ENCODE peak calls at places on chromosome 12, in nine cellular contexts. One of them, this sample, is unnamed.
A peak's percentile ranks its signal among the peaks of the same experiment; 100 is the strongest.

GRCh38 chr12:122888232-122888752 is 7.6 kb downstream of the VPS37B start:
- DNase-seq in NCI-H1417 treated with DMSO at 0.1 percent for 48 hours: peak; percentile 48
- DNase-seq in C1 segment of cervical spinal cord: no peak
- DNase-seq in HTR-8/SVneo: no peak
- DNase-seq in NCI-H510A treated with DMSO at 0.1 percent for 48 hours: peak; percentile 94
- DNase-seq in WTC11: peak; percentile 46
- DNase-seq in lower leg skin: peak; percentile 89
- DNase-seq in stimulated activated CD4-positive, alpha-beta T cell treated with anti-CD3 and anti-CD28 coated beads, Interleukin-12 subunit alpha, Interleukin-12 subunit beta, amount 100 ng/mL, for 4 hours: no peak
- DNase-seq in GM23338: peak; percentile 89
- DNase-seq in this sample: peak; percentile 88

GRCh38 chr12:114547636-114548035 is 136.3 kb downstream of the TBX3 start:
- DNase-seq in NCI-H1417 treated with DMSO at 0.1 percent for 48 hours: no peak
- DNase-seq in C1 segment of cervical spinal cord: no peak
- DNase-seq in HTR-8/SVneo: no peak
- DNase-seq in NCI-H510A treated with DMSO at 0.1 percent for 48 hours: no peak
- DNase-seq in WTC11: no peak
- DNase-seq in lower leg skin: no peak
- DNase-seq in stimulated activated CD4-positive, alpha-beta T cell treated with anti-CD3 and anti-CD28 coated beads, Interleukin-12 subunit alpha, Interleukin-12 subunit beta, amount 100 ng/mL, for 4 hours: no peak
- DNase-seq in GM23338: no peak
- DNase-seq in this sample: no peak

GRCh38 chr12:31853977-31854376 is 105.2 kb upstream of the RESF1 start:
- DNase-seq in NCI-H1417 treated with DMSO at 0.1 percent for 48 hours: no peak
- DNase-seq in C1 segment of cervical spinal cord: no peak
- DNase-seq in HTR-8/SVneo: no peak
- DNase-seq in NCI-H510A treated with DMSO at 0.1 percent for 48 hours: no peak
- DNase-seq in WTC11: no peak
- DNase-seq in lower leg skin: no peak
- DNase-seq in stimulated activated CD4-positive, alpha-beta T cell treated with anti-CD3 and anti-CD28 coated beads, Interleukin-12 subunit alpha, Interleukin-12 subunit beta, amount 100 ng/mL, for 4 hours: no peak
- DNase-seq in GM23338: no peak
- DNase-seq in this sample: no peak

GRCh38 chr12:53014709-53015108 is 8.5 kb downstream of the EIF4B start:
- DNase-seq in NCI-H1417 treated with DMSO at 0.1 percent for 48 hours: no peak
- DNase-seq in C1 segment of cervical spinal cord: no peak
- DNase-seq in HTR-8/SVneo: no peak
- DNase-seq in NCI-H510A treated with DMSO at 0.1 percent for 48 hours: no peak
- DNase-seq in WTC11: no peak
- DNase-seq in lower leg skin: no peak
- DNase-seq in stimulated activated CD4-positive, alpha-beta T cell treated with anti-CD3 and anti-CD28 coated beads, Interleukin-12 subunit alpha, Interleukin-12 subunit beta, amount 100 ng/mL, for 4 hours: no peak
- DNase-seq in GM23338: no peak
- DNase-seq in this sample: no peak

GRCh38 chr12:43104524-43104923 is 447.5 kb downstream of the ADAMTS20 start:
- DNase-seq in NCI-H1417 treated with DMSO at 0.1 percent for 48 hours: no peak
- DNase-seq in C1 segment of cervical spinal cord: no peak
- DNase-seq in HTR-8/SVneo: peak; percentile 4
- DNase-seq in NCI-H510A treated with DMSO at 0.1 percent for 48 hours: no peak
- DNase-seq in WTC11: no peak
- DNase-seq in lower leg skin: no peak
- DNase-seq in stimulated activated CD4-positive, alpha-beta T cell treated with anti-CD3 and anti-CD28 coated beads, Interleukin-12 subunit alpha, Interleukin-12 subunit beta, amount 100 ng/mL, for 4 hours: no peak
- DNase-seq in GM23338: no peak
- DNase-seq in this sample: peak; percentile 47

GRCh38 chr12:116194935-116195431 is 82.5 kb downstream of the MED13L start:
- DNase-seq in NCI-H1417 treated with DMSO at 0.1 percent for 48 hours: no peak
- DNase-seq in C1 segment of cervical spinal cord: no peak
- DNase-seq in HTR-8/SVneo: no peak
- DNase-seq in NCI-H510A treated with DMSO at 0.1 percent for 48 hours: no peak
- DNase-seq in WTC11: no peak
- DNase-seq in lower leg skin: no peak
- DNase-seq in stimulated activated CD4-positive, alpha-beta T cell treated with anti-CD3 and anti-CD28 coated beads, Interleukin-12 subunit alpha, Interleukin-12 subunit beta, amount 100 ng/mL, for 4 hours: peak; percentile 41
- DNase-seq in GM23338: no peak
- DNase-seq in this sample: no peak

GRCh38 chr12:2044165-2044564 is 8.6 kb upstream of the CACNA1C start:
- DNase-seq in NCI-H1417 treated with DMSO at 0.1 percent for 48 hours: no peak
- DNase-seq in C1 segment of cervical spinal cord: no peak
- DNase-seq in HTR-8/SVneo: no peak
- DNase-seq in NCI-H510A treated with DMSO at 0.1 percent for 48 hours: no peak
- DNase-seq in WTC11: no peak
- DNase-seq in lower leg skin: no peak
- DNase-seq in stimulated activated CD4-positive, alpha-beta T cell treated with anti-CD3 and anti-CD28 coated beads, Interleukin-12 subunit alpha, Interleukin-12 subunit beta, amount 100 ng/mL, for 4 hours: no peak
- DNase-seq in GM23338: no peak
- DNase-seq in this sample: no peak

GRCh38 chr12:2396448-2396871 is 343.7 kb downstream of the CACNA1C start:
- DNase-seq in NCI-H1417 treated with DMSO at 0.1 percent for 48 hours: no peak
- DNase-seq in C1 segment of cervical spinal cord: peak; percentile 35
- DNase-seq in HTR-8/SVneo: peak; percentile 28
- DNase-seq in NCI-H510A treated with DMSO at 0.1 percent for 48 hours: no peak
- DNase-seq in WTC11: no peak
- DNase-seq in lower leg skin: no peak
- DNase-seq in stimulated activated CD4-positive, alpha-beta T cell treated with anti-CD3 and anti-CD28 coated beads, Interleukin-12 subunit alpha, Interleukin-12 subunit beta, amount 100 ng/mL, for 4 hours: no peak
- DNase-seq in GM23338: no peak
- DNase-seq in this sample: no peak

GRCh38 chr12:131102991-131103609 is 149.4 kb downstream of the ADGRD1 start:
- DNase-seq in NCI-H1417 treated with DMSO at 0.1 percent for 48 hours: no peak
- DNase-seq in C1 segment of cervical spinal cord: no peak
- DNase-seq in HTR-8/SVneo: no peak
- DNase-seq in NCI-H510A treated with DMSO at 0.1 percent for 48 hours: no peak
- DNase-seq in WTC11: peak; percentile 11
- DNase-seq in lower leg skin: peak; percentile 69
- DNase-seq in stimulated activated CD4-positive, alpha-beta T cell treated with anti-CD3 and anti-CD28 coated beads, Interleukin-12 subunit alpha, Interleukin-12 subunit beta, amount 100 ng/mL, for 4 hours: no peak
- DNase-seq in GM23338: no peak
- DNase-seq in this sample: no peak

GRCh38 chr12:93061414-93062099 is 132.5 kb upstream of the EEA1 start:
- DNase-seq in NCI-H1417 treated with DMSO at 0.1 percent for 48 hours: no peak
- DNase-seq in C1 segment of cervical spinal cord: peak; percentile 30
- DNase-seq in HTR-8/SVneo: no peak
- DNase-seq in NCI-H510A treated with DMSO at 0.1 percent for 48 hours: peak; percentile 46
- DNase-seq in WTC11: no peak
- DNase-seq in lower leg skin: no peak
- DNase-seq in stimulated activated CD4-positive, alpha-beta T cell treated with anti-CD3 and anti-CD28 coated beads, Interleukin-12 subunit alpha, Interleukin-12 subunit beta, amount 100 ng/mL, for 4 hours: no peak
- DNase-seq in GM23338: no peak
- DNase-seq in this sample: no peak

GRCh38 chr12:88944403-88944802 is 364.1 kb upstream of the KITLG start:
- DNase-seq in NCI-H1417 treated with DMSO at 0.1 percent for 48 hours: no peak
- DNase-seq in C1 segment of cervical spinal cord: no peak
- DNase-seq in HTR-8/SVneo: peak; percentile 5
- DNase-seq in NCI-H510A treated with DMSO at 0.1 percent for 48 hours: no peak
- DNase-seq in WTC11: no peak
- DNase-seq in lower leg skin: no peak
- DNase-seq in stimulated activated CD4-positive, alpha-beta T cell treated with anti-CD3 and anti-CD28 coated beads, Interleukin-12 subunit alpha, Interleukin-12 subunit beta, amount 100 ng/mL, for 4 hours: no peak
- DNase-seq in GM23338: no peak
- DNase-seq in this sample: peak; percentile 83

GRCh38 chr12:40689576-40689975 is 2.7 kb upstream of the CNTN1 start:
- DNase-seq in NCI-H1417 treated with DMSO at 0.1 percent for 48 hours: no peak
- DNase-seq in C1 segment of cervical spinal cord: no peak
- DNase-seq in HTR-8/SVneo: no peak
- DNase-seq in NCI-H510A treated with DMSO at 0.1 percent for 48 hours: no peak
- DNase-seq in WTC11: no peak
- DNase-seq in lower leg skin: no peak
- DNase-seq in stimulated activated CD4-positive, alpha-beta T cell treated with anti-CD3 and anti-CD28 coated beads, Interleukin-12 subunit alpha, Interleukin-12 subunit beta, amount 100 ng/mL, for 4 hours: no peak
- DNase-seq in GM23338: no peak
- DNase-seq in this sample: no peak

GRCh38 chr12:117680311-117680710 is 288.5 kb downstream of the KSR2 start:
- DNase-seq in NCI-H1417 treated with DMSO at 0.1 percent for 48 hours: no peak
- DNase-seq in C1 segment of cervical spinal cord: no peak
- DNase-seq in HTR-8/SVneo: no peak
- DNase-seq in NCI-H510A treated with DMSO at 0.1 percent for 48 hours: no peak
- DNase-seq in WTC11: no peak
- DNase-seq in lower leg skin: no peak
- DNase-seq in stimulated activated CD4-positive, alpha-beta T cell treated with anti-CD3 and anti-CD28 coated beads, Interleukin-12 subunit alpha, Interleukin-12 subunit beta, amount 100 ng/mL, for 4 hours: no peak
- DNase-seq in GM23338: no peak
- DNase-seq in this sample: no peak

GRCh38 chr12:103884316-103884715 is 43.3 kb upstream of the NT5DC3 start:
- DNase-seq in NCI-H1417 treated with DMSO at 0.1 percent for 48 hours: peak; percentile 11
- DNase-seq in C1 segment of cervical spinal cord: no peak
- DNase-seq in HTR-8/SVneo: peak; percentile 54
- DNase-seq in NCI-H510A treated with DMSO at 0.1 percent for 48 hours: no peak
- DNase-seq in WTC11: no peak
- DNase-seq in lower leg skin: no peak
- DNase-seq in stimulated activated CD4-positive, alpha-beta T cell treated with anti-CD3 and anti-CD28 coated beads, Interleukin-12 subunit alpha, Interleukin-12 subunit beta, amount 100 ng/mL, for 4 hours: peak; percentile 18
- DNase-seq in GM23338: peak; percentile 55
- DNase-seq in this sample: peak; percentile 55

GRCh38 chr12:91529829-91530228 is 347.2 kb upstream of the DCN start:
- DNase-seq in NCI-H1417 treated with DMSO at 0.1 percent for 48 hours: no peak
- DNase-seq in C1 segment of cervical spinal cord: no peak
- DNase-seq in HTR-8/SVneo: peak; percentile 8
- DNase-seq in NCI-H510A treated with DMSO at 0.1 percent for 48 hours: no peak
- DNase-seq in WTC11: no peak
- DNase-seq in lower leg skin: no peak
- DNase-seq in stimulated activated CD4-positive, alpha-beta T cell treated with anti-CD3 and anti-CD28 coated beads, Interleukin-12 subunit alpha, Interleukin-12 subunit beta, amount 100 ng/mL, for 4 hours: no peak
- DNase-seq in GM23338: no peak
- DNase-seq in this sample: no peak

GRCh38 chr12:29676676-29677075 is 107.1 kb downstream of the TMTC1 start:
- DNase-seq in NCI-H1417 treated with DMSO at 0.1 percent for 48 hours: no peak
- DNase-seq in C1 segment of cervical spinal cord: no peak
- DNase-seq in HTR-8/SVneo: no peak
- DNase-seq in NCI-H510A treated with DMSO at 0.1 percent for 48 hours: no peak
- DNase-seq in WTC11: no peak
- DNase-seq in lower leg skin: no peak
- DNase-seq in stimulated activated CD4-positive, alpha-beta T cell treated with anti-CD3 and anti-CD28 coated beads, Interleukin-12 subunit alpha, Interleukin-12 subunit beta, amount 100 ng/mL, for 4 hours: no peak
- DNase-seq in GM23338: no peak
- DNase-seq in this sample: no peak

GRCh38 chr12:96177013-96177412 is 17.2 kb upstream of the ELK3 start:
- DNase-seq in NCI-H1417 treated with DMSO at 0.1 percent for 48 hours: no peak
- DNase-seq in C1 segment of cervical spinal cord: no peak
- DNase-seq in HTR-8/SVneo: no peak
- DNase-seq in NCI-H510A treated with DMSO at 0.1 percent for 48 hours: no peak
- DNase-seq in WTC11: no peak
- DNase-seq in lower leg skin: no peak
- DNase-seq in stimulated activated CD4-positive, alpha-beta T cell treated with anti-CD3 and anti-CD28 coated beads, Interleukin-12 subunit alpha, Interleukin-12 subunit beta, amount 100 ng/mL, for 4 hours: peak; percentile 48
- DNase-seq in GM23338: no peak
- DNase-seq in this sample: no peak

GRCh38 chr12:93139028-93139665 is 210.1 kb upstream of the EEA1 start:
- DNase-seq in NCI-H1417 treated with DMSO at 0.1 percent for 48 hours: no peak
- DNase-seq in C1 segment of cervical spinal cord: no peak
- DNase-seq in HTR-8/SVneo: no peak
- DNase-seq in NCI-H510A treated with DMSO at 0.1 percent for 48 hours: peak; percentile 49
- DNase-seq in WTC11: no peak
- DNase-seq in lower leg skin: no peak
- DNase-seq in stimulated activated CD4-positive, alpha-beta T cell treated with anti-CD3 and anti-CD28 coated beads, Interleukin-12 subunit alpha, Interleukin-12 subunit beta, amount 100 ng/mL, for 4 hours: no peak
- DNase-seq in GM23338: no peak
- DNase-seq in this sample: peak; percentile 76

GRCh38 chr12:112973712-112974305 is 4.5 kb upstream of the OAS2 start:
- DNase-seq in NCI-H1417 treated with DMSO at 0.1 percent for 48 hours: no peak
- DNase-seq in C1 segment of cervical spinal cord: no peak
- DNase-seq in HTR-8/SVneo: no peak
- DNase-seq in NCI-H510A treated with DMSO at 0.1 percent for 48 hours: no peak
- DNase-seq in WTC11: no peak
- DNase-seq in lower leg skin: no peak
- DNase-seq in stimulated activated CD4-positive, alpha-beta T cell treated with anti-CD3 and anti-CD28 coated beads, Interleukin-12 subunit alpha, Interleukin-12 subunit beta, amount 100 ng/mL, for 4 hours: no peak
- DNase-seq in GM23338: no peak
- DNase-seq in this sample: no peak

GRCh38 chr12:96472384-96472783 is 17.0 kb upstream of the CFAP54 start:
- DNase-seq in NCI-H1417 treated with DMSO at 0.1 percent for 48 hours: no peak
- DNase-seq in C1 segment of cervical spinal cord: no peak
- DNase-seq in HTR-8/SVneo: no peak
- DNase-seq in NCI-H510A treated with DMSO at 0.1 percent for 48 hours: no peak
- DNase-seq in WTC11: no peak
- DNase-seq in lower leg skin: no peak
- DNase-seq in stimulated activated CD4-positive, alpha-beta T cell treated with anti-CD3 and anti-CD28 coated beads, Interleukin-12 subunit alpha, Interleukin-12 subunit beta, amount 100 ng/mL, for 4 hours: no peak
- DNase-seq in GM23338: no peak
- DNase-seq in this sample: peak; percentile 63

GRCh38 chr12:121530600-121531355 is 50.0 kb downstream of the KDM2B start:
- DNase-seq in NCI-H1417 treated with DMSO at 0.1 percent for 48 hours: no peak
- DNase-seq in C1 segment of cervical spinal cord: peak; percentile 31
- DNase-seq in HTR-8/SVneo: peak; percentile 34
- DNase-seq in NCI-H510A treated with DMSO at 0.1 percent for 48 hours: no peak
- DNase-seq in WTC11: peak; percentile 48
- DNase-seq in lower leg skin: peak; percentile 93
- DNase-seq in stimulated activated CD4-positive, alpha-beta T cell treated with anti-CD3 and anti-CD28 coated beads, Interleukin-12 subunit alpha, Interleukin-12 subunit beta, amount 100 ng/mL, for 4 hours: peak; percentile 61
- DNase-seq in GM23338: peak; percentile 63
- DNase-seq in this sample: no peak

GRCh38 chr12:124914392-124915248 is at the start of gene UBC:
- DNase-seq in NCI-H1417 treated with DMSO at 0.1 percent for 48 hours: no peak
- DNase-seq in C1 segment of cervical spinal cord: no peak
- DNase-seq in HTR-8/SVneo: peak; percentile 61
- DNase-seq in NCI-H510A treated with DMSO at 0.1 percent for 48 hours: no peak
- DNase-seq in WTC11: peak; percentile 82
- DNase-seq in lower leg skin: peak; percentile 99
- DNase-seq in stimulated activated CD4-positive, alpha-beta T cell treated with anti-CD3 and anti-CD28 coated beads, Interleukin-12 subunit alpha, Interleukin-12 subunit beta, amount 100 ng/mL, for 4 hours: peak; percentile 86
- DNase-seq in GM23338: peak; percentile 95
- DNase-seq in this sample: no peak

GRCh38 chr12:121610239-121611149 is 15.8 kb upstream of the ORAI1 start:
- DNase-seq in NCI-H1417 treated with DMSO at 0.1 percent for 48 hours: no peak
- DNase-seq in C1 segment of cervical spinal cord: no peak
- DNase-seq in HTR-8/SVneo: no peak
- DNase-seq in NCI-H510A treated with DMSO at 0.1 percent for 48 hours: no peak
- DNase-seq in WTC11: no peak
- DNase-seq in lower leg skin: no peak
- DNase-seq in stimulated activated CD4-positive, alpha-beta T cell treated with anti-CD3 and anti-CD28 coated beads, Interleukin-12 subunit alpha, Interleukin-12 subunit beta, amount 100 ng/mL, for 4 hours: no peak
- DNase-seq in GM23338: no peak
- DNase-seq in this sample: no peak

GRCh38 chr12:55400229-55400628 is at the start of gene OR6C65:
- DNase-seq in NCI-H1417 treated with DMSO at 0.1 percent for 48 hours: no peak
- DNase-seq in C1 segment of cervical spinal cord: no peak
- DNase-seq in HTR-8/SVneo: no peak
- DNase-seq in NCI-H510A treated with DMSO at 0.1 percent for 48 hours: no peak
- DNase-seq in WTC11: no peak
- DNase-seq in lower leg skin: no peak
- DNase-seq in stimulated activated CD4-positive, alpha-beta T cell treated with anti-CD3 and anti-CD28 coated beads, Interleukin-12 subunit alpha, Interleukin-12 subunit beta, amount 100 ng/mL, for 4 hours: no peak
- DNase-seq in GM23338: no peak
- DNase-seq in this sample: no peak

GRCh38 chr12:119850330-119850729 is 26.8 kb downstream of the CIT start:
- DNase-seq in NCI-H1417 treated with DMSO at 0.1 percent for 48 hours: no peak
- DNase-seq in C1 segment of cervical spinal cord: no peak
- DNase-seq in HTR-8/SVneo: no peak
- DNase-seq in NCI-H510A treated with DMSO at 0.1 percent for 48 hours: no peak
- DNase-seq in WTC11: no peak
- DNase-seq in lower leg skin: no peak
- DNase-seq in stimulated activated CD4-positive, alpha-beta T cell treated with anti-CD3 and anti-CD28 coated beads, Interleukin-12 subunit alpha, Interleukin-12 subunit beta, amount 100 ng/mL, for 4 hours: no peak
- DNase-seq in GM23338: no peak
- DNase-seq in this sample: no peak

GRCh38 chr12:69329669-69330428 is 18.3 kb upstream of the LYZ start:
- DNase-seq in NCI-H1417 treated with DMSO at 0.1 percent for 48 hours: no peak
- DNase-seq in C1 segment of cervical spinal cord: no peak
- DNase-seq in HTR-8/SVneo: no peak
- DNase-seq in NCI-H510A treated with DMSO at 0.1 percent for 48 hours: no peak
- DNase-seq in WTC11: no peak
- DNase-seq in lower leg skin: no peak
- DNase-seq in stimulated activated CD4-positive, alpha-beta T cell treated with anti-CD3 and anti-CD28 coated beads, Interleukin-12 subunit alpha, Interleukin-12 subunit beta, amount 100 ng/mL, for 4 hours: no peak
- DNase-seq in GM23338: no peak
- DNase-seq in this sample: peak; percentile 20